ENCODE peak calls at places on chromosomes 11 and 22, in four cellular contexts. One of them, this sample, is unnamed.

GRCh38 chr11:1333091-1333772 is 23.8 kb upstream of the TOLLIP start:
- DNase-seq in HepG2: peak
- DNase-seq in H1: no peak
- DNase-seq in K562: no peak
- DNase-seq in this sample: no peak

GRCh38 chr22:47408409-47408808 is 646.0 kb downstream of the TBC1D22A start:
- DNase-seq in HepG2: no peak
- DNase-seq in H1: no peak
- DNase-seq in K562: no peak
- DNase-seq in this sample: no peak

GRCh38 chr11:627273-627585 is 248 bp upstream of the SCT start:
- DNase-seq in HepG2: no peak
- DNase-seq in H1: no peak
- DNase-seq in K562: no peak
- DNase-seq in this sample: no peak

GRCh38 chr22:38257650-38258246 is 15.1 kb downstream of the TMEM184B start:
- DNase-seq in HepG2: no peak
- DNase-seq in H1: no peak
- DNase-seq in K562: no peak
- DNase-seq in this sample: no peak

GRCh38 chr11:69088676-69089146 is 40.0 kb downstream of the TPCN2 start:
- DNase-seq in HepG2: peak
- DNase-seq in H1: peak
- DNase-seq in K562: peak
- DNase-seq in this sample: peak

GRCh38 chr11:105144887-105145286 is 5.3 kb upstream of the CARD18 start:
- DNase-seq in HepG2: peak
- DNase-seq in H1: no peak
- DNase-seq in K562: no peak
- DNase-seq in this sample: peak

GRCh38 chr11:62505112-62505783 is 41.4 kb downstream of the AHNAK start:
- DNase-seq in HepG2: no peak
- DNase-seq in H1: no peak
- DNase-seq in K562: peak
- DNase-seq in this sample: no peak

GRCh38 chr22:25084405-25085107 is 115.1 kb upstream of the CRYBB3 start:
- DNase-seq in HepG2: no peak
- DNase-seq in H1: no peak
- DNase-seq in K562: no peak
- DNase-seq in this sample: no peak

GRCh38 chr11:104979839-104980238 is 11.5 kb upstream of the CASP4 start:
- DNase-seq in HepG2: no peak
- DNase-seq in H1: no peak
- DNase-seq in K562: no peak
- DNase-seq in this sample: no peak

GRCh38 chr11:19803506-19803998 is 90.9 kb downstream of the NAV2 start:
- DNase-seq in HepG2: no peak
- DNase-seq in H1: no peak
- DNase-seq in K562: no peak
- DNase-seq in this sample: no peak

GRCh38 chr22:41757507-41757906 is 43.0 kb upstream of the CCDC134 start:
- DNase-seq in HepG2: no peak
- DNase-seq in H1: no peak
- DNase-seq in K562: no peak
- DNase-seq in this sample: no peak

GRCh38 chr11:2265396-2265795 is 5.0 kb downstream of the ASCL2 start:
- DNase-seq in HepG2: no peak
- DNase-seq in H1: no peak
- DNase-seq in K562: no peak
- DNase-seq in this sample: no peak

GRCh38 chr22:17917490-17917983 is 106.8 kb downstream of the MICAL3 start:
- DNase-seq in HepG2: no peak
- DNase-seq in H1: no peak
- DNase-seq in K562: peak
- DNase-seq in this sample: no peak

GRCh38 chr11:70176940-70177689 is 26.0 kb upstream of the FADD start:
- DNase-seq in HepG2: peak
- DNase-seq in H1: peak
- DNase-seq in K562: peak
- DNase-seq in this sample: no peak

GRCh38 chr11:130478881-130479280 is 30.4 kb downstream of the ADAMTS15 start:
- DNase-seq in HepG2: no peak
- DNase-seq in H1: no peak
- DNase-seq in K562: no peak
- DNase-seq in this sample: no peak

GRCh38 chr22:17700778-17701177 is 62.2 kb downstream of the BCL2L13 start:
- DNase-seq in HepG2: no peak
- DNase-seq in H1: no peak
- DNase-seq in K562: no peak
- DNase-seq in this sample: peak

GRCh38 chr11:289706-290620 is 1.0 kb downstream of the PGGHG start:
- DNase-seq in HepG2: no peak
- DNase-seq in H1: no peak
- DNase-seq in K562: no peak
- DNase-seq in this sample: no peak

GRCh38 chr11:15223318-15223717 is 108.6 kb downstream of the INSC start:
- DNase-seq in HepG2: no peak
- DNase-seq in H1: no peak
- DNase-seq in K562: no peak
- DNase-seq in this sample: no peak

GRCh38 chr22:30894371-30894740 is 74.2 kb downstream of the MORC2 start:
- DNase-seq in HepG2: no peak
- DNase-seq in H1: no peak
- DNase-seq in K562: no peak
- DNase-seq in this sample: no peak

GRCh38 chr11:113279591-113279990 is 34.8 kb upstream of the TTC12 start:
- DNase-seq in HepG2: no peak
- DNase-seq in H1: no peak
- DNase-seq in K562: no peak
- DNase-seq in this sample: no peak

GRCh38 chr22:30005213-30005857 is 74.9 kb upstream of the HORMAD2 start:
- DNase-seq in HepG2: peak
- DNase-seq in H1: peak
- DNase-seq in K562: peak
- DNase-seq in this sample: peak

GRCh38 chr22:46233231-46233630 is 16.9 kb downstream of the CDPF1 start:
- DNase-seq in HepG2: no peak
- DNase-seq in H1: no peak
- DNase-seq in K562: no peak
- DNase-seq in this sample: peak

GRCh38 chr22:46280999-46281623 is 13.3 kb downstream of the TTC38 start:
- DNase-seq in HepG2: no peak
- DNase-seq in H1: no peak
- DNase-seq in K562: no peak
- DNase-seq in this sample: no peak

GRCh38 chr11:303359-303758 is 4.0 kb upstream of the IFITM5 start:
- DNase-seq in HepG2: no peak
- DNase-seq in H1: no peak
- DNase-seq in K562: no peak
- DNase-seq in this sample: no peak

GRCh38 chr11:128022007-128022368 is 565.4 kb downstream of the ETS1 start:
- DNase-seq in HepG2: no peak
- DNase-seq in H1: no peak
- DNase-seq in K562: no peak
- DNase-seq in this sample: peak

GRCh38 chr22:29773233-29773632 is 6.1 kb downstream of the UQCR10 start:
- DNase-seq in HepG2: no peak
- DNase-seq in H1: peak
- DNase-seq in K562: no peak
- DNase-seq in this sample: no peak

GRCh38 chr11:134945993-134946392 is 534.0 kb upstream of the B3GAT1 start:
- DNase-seq in HepG2: no peak
- DNase-seq in H1: no peak
- DNase-seq in K562: no peak
- DNase-seq in this sample: no peak

GRCh38 chr11:70306586-70307033 is 36.1 kb downstream of the PPFIA1 start:
- DNase-seq in HepG2: no peak
- DNase-seq in H1: no peak
- DNase-seq in K562: peak
- DNase-seq in this sample: peak

GRCh38 chr11:122229611-122230386 is 113.8 kb upstream of the BLID start:
- DNase-seq in HepG2: peak
- DNase-seq in H1: peak
- DNase-seq in K562: no peak
- DNase-seq in this sample: peak

GRCh38 chr11:26229270-26229669 is 102.7 kb upstream of the ANO3 start:
- DNase-seq in HepG2: no peak
- DNase-seq in H1: no peak
- DNase-seq in K562: no peak
- DNase-seq in this sample: peak

GRCh38 chr11:65650547-65651338 is 12.0 kb downstream of the RELA start:
- DNase-seq in HepG2: no peak
- DNase-seq in H1: no peak
- DNase-seq in K562: no peak
- DNase-seq in this sample: no peak

GRCh38 chr11:133946541-133947297 is 10.0 kb downstream of the IGSF9B start:
- DNase-seq in HepG2: no peak
- DNase-seq in H1: no peak
- DNase-seq in K562: no peak
- DNase-seq in this sample: no peak

GRCh38 chr11:116190206-116190605 is 582.6 kb downstream of the BUD13 start:
- DNase-seq in HepG2: no peak
- DNase-seq in H1: no peak
- DNase-seq in K562: no peak
- DNase-seq in this sample: no peak

GRCh38 chr11:128915148-128915519 is 24.0 kb downstream of the KCNJ5 start:
- DNase-seq in HepG2: no peak
- DNase-seq in H1: no peak
- DNase-seq in K562: no peak
- DNase-seq in this sample: no peak

GRCh38 chr11:89463381-89463780 is 27.8 kb downstream of the NOX4 start:
- DNase-seq in HepG2: no peak
- DNase-seq in H1: no peak
- DNase-seq in K562: no peak
- DNase-seq in this sample: peak

GRCh38 chr11:134244593-134244992 is 8.6 kb downstream of the THYN1 start:
- DNase-seq in HepG2: peak
- DNase-seq in H1: no peak
- DNase-seq in K562: peak
- DNase-seq in this sample: peak

GRCh38 chr11:68440254-68440653 is 20.3 kb upstream of the PPP6R3 start:
- DNase-seq in HepG2: no peak
- DNase-seq in H1: no peak
- DNase-seq in K562: no peak
- DNase-seq in this sample: no peak

GRCh38 chr11:33452806-33453205 is 195.6 kb downstream of the HIPK3 start:
- DNase-seq in HepG2: no peak
- DNase-seq in H1: no peak
- DNase-seq in K562: no peak
- DNase-seq in this sample: peak
- TF ChIP-seq JUN in HepG2: no peak
- TF ChIP-seq JUN in H1: no peak
- TF ChIP-seq JUN in K562: no peak
- TF ChIP-seq JUN in this sample: peak

DNA sequence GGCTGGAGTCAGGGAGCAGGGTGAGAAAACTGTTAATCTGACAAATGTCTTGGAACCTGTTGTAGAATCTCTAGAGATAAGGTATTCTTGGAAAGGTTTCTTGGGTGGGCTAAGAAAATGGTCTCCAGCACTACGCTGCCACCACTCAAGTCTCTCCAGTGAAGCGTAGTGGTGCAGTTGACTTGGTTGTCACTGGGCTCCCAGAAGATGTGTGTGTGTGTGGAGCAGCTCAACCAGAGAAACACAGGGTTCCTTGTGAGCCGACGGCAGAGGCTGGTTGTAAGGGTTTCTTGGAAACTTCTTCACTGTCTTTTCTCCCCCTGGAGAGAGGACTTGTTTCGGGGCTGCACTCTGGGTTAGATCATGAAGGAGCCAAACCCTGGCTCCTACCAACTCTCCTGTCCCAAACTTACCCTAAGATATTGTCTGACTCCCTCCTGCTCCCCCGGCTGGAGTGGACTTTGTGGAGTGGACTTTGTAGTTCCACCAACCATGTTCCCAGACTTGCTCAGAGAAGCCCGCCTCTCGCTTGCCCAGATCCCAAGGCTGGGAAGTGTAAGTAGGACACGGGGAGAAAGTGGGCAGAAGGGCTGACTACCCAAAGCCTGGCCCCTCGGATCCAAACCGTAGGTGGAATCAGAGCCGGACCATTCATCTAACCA is 1.1 kb downstream of the CXCR5 start:
- DNase-seq in HepG2: no peak
- DNase-seq in H1: no peak
- DNase-seq in K562: no peak
- DNase-seq in this sample: no peak
- TF ChIP-seq POLR2AphosphoS5 in HepG2: no peak
- TF ChIP-seq POLR2AphosphoS5 in H1: no peak
- TF ChIP-seq POLR2AphosphoS5 in K562: no peak
- TF ChIP-seq POLR2AphosphoS5 in this sample: no peak

DNA sequence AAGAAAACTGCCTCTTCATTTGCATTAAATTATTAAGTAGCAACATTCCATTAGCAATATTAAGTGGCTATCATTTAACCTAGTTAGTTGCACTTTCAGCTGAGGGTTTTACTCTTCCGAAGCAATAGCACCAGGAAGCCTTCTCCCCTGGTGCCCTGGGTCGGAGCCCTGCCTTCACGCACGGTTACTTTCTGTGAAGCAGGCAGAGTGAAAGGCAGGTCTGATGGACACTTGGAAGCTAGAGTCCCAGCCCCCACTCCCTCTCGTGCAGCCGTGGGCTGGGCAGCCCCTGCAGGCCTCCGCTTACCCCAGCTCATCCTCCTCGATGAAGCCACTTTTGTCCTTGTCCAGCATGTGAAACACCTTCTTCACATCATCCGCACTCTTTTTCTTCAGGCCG is 2.0 kb downstream of the PVALB start:
- DNase-seq in HepG2: no peak
- DNase-seq in H1: no peak
- DNase-seq in K562: no peak
- DNase-seq in this sample: no peak
- TF ChIP-seq EZH2 in HepG2: no peak
- TF ChIP-seq EZH2 in H1: no peak
- TF ChIP-seq EZH2 in K562: no peak
- TF ChIP-seq EZH2 in this sample: no peak

DNA sequence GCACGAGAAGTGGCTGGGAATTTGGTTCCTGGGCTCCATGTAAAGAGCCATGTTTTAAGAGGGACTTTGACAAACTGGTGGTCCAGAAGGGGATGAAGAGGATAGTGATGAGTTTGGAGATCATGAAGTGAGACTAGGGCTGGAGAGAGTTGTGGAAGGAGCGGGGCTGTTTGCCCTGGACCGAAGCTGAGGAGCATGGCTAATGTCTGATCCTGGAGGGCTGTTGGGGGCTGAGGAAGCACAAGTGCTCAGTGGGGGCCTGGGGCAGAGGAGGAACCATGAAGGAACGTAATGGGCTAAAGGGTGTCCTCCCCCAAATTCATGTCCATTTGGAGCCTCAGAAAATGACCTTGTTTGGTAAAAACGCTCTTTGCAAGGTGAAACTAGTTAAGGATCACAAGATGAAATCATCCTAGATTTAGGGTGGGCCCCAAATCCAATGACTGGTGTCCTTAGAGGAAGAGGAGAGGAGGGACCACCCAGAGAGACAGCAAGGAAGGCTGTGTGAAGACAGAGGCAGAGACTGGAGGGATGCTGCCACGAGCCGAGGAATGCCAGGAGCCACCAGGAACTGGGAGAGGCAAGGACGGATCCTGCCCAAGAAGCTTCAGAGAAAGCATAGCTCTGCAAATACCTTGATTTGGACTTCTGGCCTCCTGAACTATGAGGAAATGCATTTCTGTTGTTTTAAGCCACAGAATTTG is 107.3 kb upstream of the LMO1 start:
- DNase-seq in HepG2: no peak
- DNase-seq in H1: no peak
- DNase-seq in K562: no peak
- DNase-seq in this sample: no peak
- TF ChIP-seq JUN in HepG2: no peak
- TF ChIP-seq JUN in H1: no peak
- TF ChIP-seq JUN in K562: no peak
- TF ChIP-seq JUN in this sample: no peak

This sample was measured in endothelial cell of umbilical vein.